ENCODE peak calls at places on chromosome X, in five cellular contexts. V, Q, G, K and D are unnamed samples. For H3K4me1, the result is how much of the 10 kb centered on the place peaks cover.

GRCh38 chrX:45824471-45824870 is 623.8 kb upstream of the DIPK2B start:
- DNase-seq in K (no peak), Q (peak), V (peak), G (peak), D (peak)

GRCh38 chrX:100356497-100356896 is 53.6 kb downstream of the PCDH19 start:
- DNase-seq in K (no peak), G (no peak), Q (no peak), V (no peak), D (peak)

GRCh38 chrX:105698386-105698785 is 124.0 kb upstream of the NRK start:
- DNase-seq in G (peak), Q (no peak), K (no peak), V (no peak), D (no peak)

GRCh38 chrX:99798951-99799350 is 611.1 kb downstream of the PCDH19 start:
- DNase-seq in Q (no peak), G (no peak), K (no peak), V (no peak), D (no peak)

GRCh38 chrX:129787336-129788055 is 7.7 kb downstream of the SASH3 start:
- DNase-seq in G (no peak), K (no peak), V (no peak), Q (no peak), D (no peak)

GRCh38 chrX:13747836-13748235 is 13.3 kb downstream of the OFD1 start:
- DNase-seq in K (peak), V (no peak), G (peak), Q (no peak), D (peak)

GRCh38 chrX:39982927-39983326 is 114.8 kb downstream of the BCOR start:
- DNase-seq in K (no peak), G (peak), Q (no peak), V (no peak), D (no peak)

GRCh38 chrX:150436200-150436599 is 73.1 kb downstream of the MAMLD1 start:
- DNase-seq in V (no peak), G (peak), Q (no peak), K (no peak), D (no peak)

GRCh38 chrX:154486052-154486395 is 391 bp downstream of the UBL4A start:
- DNase-seq in Q (peak), K (peak), V (no peak), G (no peak), D (peak)

GRCh38 chrX:71621644-71622346 is 3.5 kb upstream of the CXCR3 start:
- DNase-seq in K (no peak), Q (no peak), V (no peak), G (no peak), D (no peak)
- H3K4me1 ChIP-seq in K (under half), Q (under half), V (under half), G (under half), D (under half)

DNA sequence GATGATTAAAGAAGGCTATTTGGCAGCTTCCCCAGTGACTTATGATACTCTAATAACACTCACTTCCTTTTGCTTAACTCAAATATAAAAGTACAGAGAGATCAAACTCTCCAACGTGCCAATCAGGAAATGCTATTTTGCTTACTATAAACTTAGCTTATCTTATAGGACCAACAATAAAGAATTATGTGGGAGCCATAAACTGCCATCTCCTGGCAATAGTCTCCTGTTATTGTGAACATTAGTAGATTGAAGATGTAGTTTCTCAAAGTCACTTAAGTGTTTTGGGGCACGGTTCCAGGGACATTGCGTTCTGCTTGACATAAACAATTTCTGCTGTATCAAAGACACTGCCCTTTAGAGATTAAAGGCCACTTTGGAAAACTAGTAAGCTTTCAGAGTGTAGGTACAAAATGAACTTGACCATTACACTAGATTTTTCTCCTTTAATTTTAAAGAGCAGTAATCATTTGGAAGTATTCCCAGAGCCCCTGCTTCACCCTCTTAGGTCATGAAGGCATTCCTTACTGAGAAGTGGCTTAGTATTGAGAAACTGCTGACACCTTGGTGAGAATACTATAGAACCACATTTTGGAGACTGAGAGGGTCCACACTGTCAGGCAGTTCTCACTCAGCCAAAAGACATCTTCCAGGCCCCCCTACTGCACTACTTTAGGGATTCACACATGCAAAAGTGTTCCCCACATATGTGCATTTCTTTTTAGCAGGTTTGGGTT is 51.9 kb downstream of the MAOA start:
- DNase-seq in V (peak), K (no peak), Q (peak), G (peak), D (no peak)
- H3K4me1 ChIP-seq in V (half or more), K (under half), Q (under half), G (under half), D (under half)

GRCh38 chrX:109954955-109955354 is 48.0 kb upstream of the TMEM164 start:
- DNase-seq in Q (no peak), K (no peak), V (no peak), G (peak), D (no peak)
- H3K4me1 ChIP-seq in Q (under half), K (under half), V (under half), G (under half), D (under half)

GRCh38 chrX:21949689-21950088 is 9.2 kb downstream of the SMS start:
- DNase-seq in G (no peak), K (no peak), Q (no peak), V (no peak), D (no peak)

GRCh38 chrX:21946925-21947641 is 6.6 kb downstream of the SMS start:
- DNase-seq in V (no peak), G (peak), K (no peak), Q (no peak), D (no peak)

GRCh38 chrX:21947671-21948070 is 7.2 kb downstream of the SMS start:
- DNase-seq in Q (no peak), G (no peak), V (no peak), K (no peak), D (no peak)

GRCh38 chrX:21952624-21953023 is 12.1 kb downstream of the SMS start:
- DNase-seq in K (no peak), V (no peak), G (no peak), Q (no peak), D (no peak)

DNA sequence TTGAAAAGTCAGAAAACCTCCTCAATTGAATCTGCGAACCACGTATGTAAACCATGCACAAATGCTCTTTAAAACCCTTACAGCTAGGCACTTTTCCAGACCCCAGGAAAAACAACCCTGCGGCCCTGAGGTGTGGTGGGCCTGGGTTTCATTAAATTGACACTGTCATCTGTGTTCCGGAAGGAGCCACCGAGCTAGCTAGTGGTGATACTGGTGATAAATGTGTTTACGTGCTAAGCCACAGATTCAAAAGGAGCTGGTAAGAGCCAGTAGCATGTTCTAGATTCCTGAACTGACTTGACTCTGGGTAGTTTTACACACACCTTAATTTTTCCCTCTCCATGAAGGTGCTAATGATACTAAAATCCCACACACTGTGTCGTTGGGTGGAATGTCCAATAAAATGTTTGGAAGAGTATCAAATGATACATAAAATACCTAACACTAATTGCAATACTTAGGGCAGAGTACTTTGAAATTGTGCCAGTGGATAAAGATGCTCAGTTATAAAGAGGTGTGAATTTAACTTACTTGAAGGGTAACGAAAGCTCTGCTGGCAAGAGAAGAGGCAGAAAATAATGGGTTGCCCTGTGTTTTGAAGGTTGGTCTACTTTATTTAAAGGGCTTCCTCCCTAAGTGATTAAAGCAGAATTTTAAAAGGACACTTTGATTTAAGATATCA is 8.5 kb downstream of the SMS start:
- DNase-seq in V (no peak), G (no peak), K (no peak), Q (no peak), D (no peak)
- H3K4me1 ChIP-seq in V (under half), G (under half), K (under half), Q (under half), D (under half)

GRCh38 chrX:148540114-148540513 is 39.7 kb downstream of the AFF2 start:
- DNase-seq in V (no peak), Q (no peak), K (no peak), G (no peak), D (peak)
- H3K4me1 ChIP-seq in V (under half), Q (under half), K (under half), G (under half), D (half or more)